ENCODE peak calls at places on chromosome 2, in eight cellular contexts. P is GM23248; I is endothelial cell of umbilical vein; V is PC-3; K is CD4-positive, alpha-beta memory T cell; O is right lobe of liver; B is K562; Q is neural progenitor cell. C is an unnamed sample.
A peak's percentile ranks its signal among the peaks of the same experiment; 100 is the strongest.

GRCh38 chr2:133138693-133139092 is 429.6 kb downstream of the NCKAP5 start:
- DNase-seq in P (no peak), I (no peak), V (peak; percentile 81), K (no peak), O (no peak), B (no peak), Q (no peak), C (no peak)

GRCh38 chr2:58939388-58939787 is 698.3 kb upstream of the FANCL start:
- DNase-seq in P (peak; percentile 58), I (no peak), V (peak; percentile 49), K (no peak), O (no peak), B (no peak), Q (no peak), C (no peak)

GRCh38 chr2:235677276-235677788 is 183.5 kb downstream of the AGAP1 start:
- DNase-seq in P (no peak), I (no peak), V (no peak), K (no peak), O (no peak), B (no peak), Q (no peak), C (no peak)

GRCh38 chr2:72208225-72208624 is 60.6 kb upstream of the CYP26B1 start:
- DNase-seq in P (no peak), I (no peak), V (no peak), K (no peak), O (no peak), B (no peak), Q (no peak), C (no peak)

GRCh38 chr2:190334479-190335224 is 8.7 kb upstream of the INPP1 start:
- DNase-seq in P (no peak), I (peak; percentile 87), V (no peak), K (no peak), O (peak; percentile 72), B (peak; percentile 38), Q (no peak), C (no peak)

GRCh38 chr2:65370387-65371093 is 61.9 kb downstream of the SPRED2 start:
- DNase-seq in P (no peak), I (no peak), V (peak; percentile 25), K (no peak), O (no peak), B (no peak), Q (no peak), C (no peak)

GRCh38 chr2:48059975-48060374 is 153.7 kb upstream of the FBXO11 start:
- DNase-seq in P (no peak), I (no peak), V (no peak), K (no peak), O (no peak), B (peak; percentile 24), Q (no peak), C (no peak)

GRCh38 chr2:102114851-102115497 is 27.6 kb upstream of the IL1R1 start:
- DNase-seq in P (no peak), I (peak; percentile 80), V (no peak), K (no peak), O (no peak), B (no peak), Q (no peak), C (no peak)

GRCh38 chr2:88448248-88448647 is 4.2 kb downstream of the FOXI3 start:
- DNase-seq in P (no peak), I (no peak), V (no peak), K (no peak), O (no peak), B (no peak), Q (no peak), C (no peak)

GRCh38 chr2:78397198-78397597 is 628.3 kb upstream of the REG3G start:
- DNase-seq in P (no peak), I (no peak), V (no peak), K (no peak), O (no peak), B (no peak), Q (no peak), C (no peak)
- H3K9me3 ChIP-seq in P (peaks cover 3% of the 10 kb centered on the region), I (no peaks in the 10 kb centered on the region), V (peaks cover 10% of the 10 kb centered on the region), K (no peaks in the 10 kb centered on the region), O (no peaks in the 10 kb centered on the region), B (no peaks in the 10 kb centered on the region), Q (no peaks in the 10 kb centered on the region), C (no peaks in the 10 kb centered on the region)

GRCh38 chr2:238776003-238776640 is 71.8 kb upstream of the TWIST2 start:
- DNase-seq in P (no peak), I (no peak), V (no peak), K (no peak), O (no peak), B (no peak), Q (no peak), C (no peak)

GRCh38 chr2:238772635-238773297 is 75.1 kb upstream of the TWIST2 start:
- DNase-seq in P (no peak), I (no peak), V (no peak), K (no peak), O (no peak), B (no peak), Q (no peak), C (no peak)

GRCh38 chr2:238775591-238775990 is 72.3 kb upstream of the TWIST2 start:
- DNase-seq in P (no peak), I (no peak), V (no peak), K (no peak), O (no peak), B (no peak), Q (no peak), C (no peak)

GRCh38 chr2:238773472-238773871 is 74.4 kb upstream of the TWIST2 start:
- DNase-seq in P (no peak), I (no peak), V (no peak), K (no peak), O (no peak), B (no peak), Q (no peak), C (no peak)

GRCh38 chr2:238774980-238775509 is 72.8 kb upstream of the TWIST2 start:
- DNase-seq in P (no peak), I (no peak), V (no peak), K (no peak), O (no peak), B (no peak), Q (no peak), C (no peak)
- H3K9me3 ChIP-seq in P (no peaks in the 10 kb centered on the region), I (no peaks in the 10 kb centered on the region), V (no peaks in the 10 kb centered on the region), K (no peaks in the 10 kb centered on the region), O (no peaks in the 10 kb centered on the region), B (no peaks in the 10 kb centered on the region), Q (no peaks in the 10 kb centered on the region), C (no peaks in the 10 kb centered on the region)

GRCh38 chr2:14577843-14578242 is 54.7 kb upstream of the LRATD1 start:
- DNase-seq in P (no peak), I (no peak), V (no peak), K (no peak), O (peak; percentile 47), B (no peak), Q (no peak), C (no peak)

GRCh38 chr2:14583059-14583458 is 49.5 kb upstream of the LRATD1 start:
- DNase-seq in P (no peak), I (no peak), V (no peak), K (no peak), O (no peak), B (no peak), Q (no peak), C (no peak)

GRCh38 chr2:14587119-14587518 is 45.4 kb upstream of the LRATD1 start:
- DNase-seq in P (peak; percentile 41), I (no peak), V (peak; percentile 57), K (no peak), O (no peak), B (no peak), Q (no peak), C (no peak)

DNA sequence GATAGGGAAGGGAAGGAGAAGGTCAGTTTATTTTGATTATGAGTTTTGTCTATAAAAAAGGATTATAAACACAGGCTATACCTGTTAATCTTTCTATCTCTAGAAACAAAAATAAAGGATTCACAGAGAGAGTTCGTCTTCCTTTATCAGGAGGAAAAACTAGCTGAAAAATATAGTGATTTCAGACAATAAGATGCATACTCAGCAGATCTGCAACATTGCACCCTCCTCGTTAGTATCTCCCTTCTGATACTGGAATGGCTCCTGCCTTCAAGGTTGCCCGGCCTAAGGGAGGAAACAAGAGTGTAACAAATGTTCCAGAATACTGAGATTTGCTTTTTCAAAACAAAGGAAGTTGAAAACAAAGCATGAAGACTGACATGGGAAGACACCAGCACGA is 48.7 kb upstream of the LRATD1 start:
- DNase-seq in P (no peak), I (no peak), V (no peak), K (no peak), O (no peak), B (no peak), Q (no peak), C (no peak)
- H3K9me3 ChIP-seq in P (no peaks in the 10 kb centered on the region), I (peaks cover 3% of the 10 kb centered on the region), V (no peaks in the 10 kb centered on the region), K (no peaks in the 10 kb centered on the region), O (no peaks in the 10 kb centered on the region), B (no peaks in the 10 kb centered on the region), Q (no peaks in the 10 kb centered on the region), C (no peaks in the 10 kb centered on the region)

DNA sequence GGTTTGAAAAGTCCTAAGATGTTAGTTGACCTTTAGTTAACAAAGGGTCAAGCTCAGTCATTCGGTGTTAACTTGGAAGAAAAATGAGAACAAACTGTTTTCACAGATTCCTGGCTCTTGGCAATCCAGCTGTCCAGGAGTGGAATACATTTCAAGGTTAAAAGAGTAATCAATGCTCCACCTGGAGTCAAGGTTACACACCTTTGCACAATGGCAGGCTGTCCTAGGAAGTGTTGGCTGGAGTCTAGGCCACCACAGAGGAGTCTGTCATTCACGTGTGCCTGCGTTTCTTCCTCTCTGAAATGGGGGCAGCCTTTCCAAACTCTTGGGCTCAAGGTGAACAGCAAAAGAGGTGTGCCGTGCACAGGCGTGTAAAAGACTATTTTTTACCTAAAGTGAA is 6.3 kb upstream of the ID2 start:
- DNase-seq in P (no peak), I (no peak), V (no peak), K (no peak), O (peak; percentile 77), B (no peak), Q (no peak), C (no peak)
- H3K9me3 ChIP-seq in P (no peaks in the 10 kb centered on the region), I (no peaks in the 10 kb centered on the region), V (peaks cover 5% of the 10 kb centered on the region), K (no peaks in the 10 kb centered on the region), O (no peaks in the 10 kb centered on the region), B (no peaks in the 10 kb centered on the region), Q (peaks cover 11% of the 10 kb centered on the region), C (no peaks in the 10 kb centered on the region)

GRCh38 chr2:116133563-116133962 is 1680.9 kb upstream of the DDX18 start:
- DNase-seq in P (no peak), I (no peak), V (no peak), K (no peak), O (no peak), B (no peak), Q (no peak), C (no peak)
- H3K9me3 ChIP-seq in P (no peaks in the 10 kb centered on the region), I (peaks cover 3% of the 10 kb centered on the region), V (no peaks in the 10 kb centered on the region), K (no peaks in the 10 kb centered on the region), O (no peaks in the 10 kb centered on the region), B (no peaks in the 10 kb centered on the region), Q (no peaks in the 10 kb centered on the region), C (no peaks in the 10 kb centered on the region)

C was measured in T-helper 17 cell.